ENCODE peak calls at places on chromosomes 4 and X, in four cellular contexts. B is upper lobe of left lung, M is IMR-90, A is transverse colon. K is an unnamed sample.
A peak's percentile ranks its signal among the peaks of the same experiment; 100 is the strongest.

GRCh38 chr4:978957-979701 is 5.8 kb upstream of the DGKQ start:
- DNase-seq in A (no peak), B (peak; percentile 58), M (peak; percentile 61), K (no peak)

GRCh38 chrX:50281253-50281652 is 76.7 kb downstream of the CCNB3 start:
- DNase-seq in M (no peak), A (no peak), B (no peak), K (no peak)

GRCh38 chr4:124431663-124432192 is 280.8 kb downstream of the ANKRD50 start:
- DNase-seq in A (no peak), B (no peak), M (peak; percentile 75), K (no peak)

GRCh38 chr4:57661707-57662106 is 551.5 kb upstream of the IGFBP7 start:
- DNase-seq in A (no peak), B (no peak), M (no peak), K (no peak)

GRCh38 chrX:78619829-78620228 is 39.3 kb downstream of the RTL3 start:
- DNase-seq in A (peak; percentile 41), B (no peak), M (no peak), K (no peak)

GRCh38 chr4:30717208-30718020 is 2.8 kb upstream of the PCDH7 start:
- DNase-seq in M (peak; percentile 70), B (peak; percentile 77), A (peak; percentile 17), K (peak; percentile 40)

GRCh38 chrX:24175276-24175675 is 25.7 kb downstream of the ZFX start:
- DNase-seq in M (no peak), B (no peak), A (no peak), K (no peak)

GRCh38 chr4:124189545-124189944 is 523.0 kb downstream of the ANKRD50 start:
- DNase-seq in M (peak; percentile 6), A (no peak), B (no peak), K (no peak)

GRCh38 chrX:95509474-95509873 is 1175.2 kb upstream of the DIAPH2 start:
- DNase-seq in B (no peak), M (no peak), A (no peak), K (no peak)

GRCh38 chrX:27680726-27681125 is 90.6 kb downstream of the DCAF8L2 start:
- DNase-seq in A (no peak), M (peak; percentile 56), B (no peak), K (no peak)

GRCh38 chr4:76726141-76726540 is 171.8 kb downstream of the SOWAHB start:
- DNase-seq in A (no peak), B (no peak), M (peak; percentile 58), K (no peak)

GRCh38 chr4:82744284-82744963 is 54.2 kb downstream of the SCD5 start:
- DNase-seq in B (no peak), A (no peak), M (no peak), K (no peak)

GRCh38 chrX:31713120-31713519 is 641.3 kb upstream of the FTHL17 start:
- DNase-seq in M (no peak), A (no peak), B (no peak), K (no peak)

GRCh38 chr4:184351560-184352451 is 122.5 kb downstream of the IRF2 start:
- DNase-seq in M (no peak), B (no peak), A (no peak), K (no peak)

GRCh38 chr4:120215350-120215749 is 148.7 kb upstream of the MAD2L1 start:
- DNase-seq in M (no peak), A (no peak), B (no peak), K (no peak)

GRCh38 chr4:22607382-22607781 is 85.4 kb upstream of the GBA3 start:
- DNase-seq in B (no peak), M (peak; percentile 31), A (peak; percentile 56), K (no peak)

GRCh38 chr4:153763404-153763803 is 3.6 kb upstream of the RNF175 start:
- DNase-seq in B (no peak), M (no peak), A (no peak), K (no peak)

GRCh38 chrX:33357606-33358005 is 146.3 kb upstream of the DMD start:
- DNase-seq in B (no peak), A (no peak), M (no peak), K (no peak)

GRCh38 chr4:83358410-83358809 is 23.8 kb upstream of the HPSE start:
- DNase-seq in B (no peak), A (no peak), M (peak; percentile 73), K (peak; percentile 63)

GRCh38 chr4:121072080-121072835 is at the start of gene NDNF:
- DNase-seq in M (peak; percentile 6), B (peak; percentile 92), A (peak; percentile 69), K (no peak)

GRCh38 chr4:76373919-76374552 is 46.9 kb downstream of the CCDC158 start:
- DNase-seq in M (no peak), B (no peak), A (no peak), K (no peak)

GRCh38 chr4:38762560-38762959 is 20.2 kb downstream of the TLR10 start:
- DNase-seq in B (no peak), M (no peak), A (no peak), K (no peak)

GRCh38 chrX:78092296-78092695 is 11.8 kb upstream of the PGK1 start:
- DNase-seq in A (no peak), B (no peak), M (peak; percentile 71), K (peak; percentile 59)

GRCh38 chrX:19889582-19890342 is 2.4 kb upstream of the SH3KBP1 start:
- DNase-seq in B (no peak), A (peak; percentile 17), M (peak; percentile 83), K (no peak)

GRCh38 chr4:3285558-3286334 is 7.1 kb upstream of the RGS12 start:
- DNase-seq in B (peak; percentile 74), M (peak; percentile 32), A (peak; percentile 59), K (no peak)

GRCh38 chr4:171650543-171650942 is 162.7 kb upstream of the GALNTL6 start:
- DNase-seq in B (no peak), A (no peak), M (no peak), K (peak; percentile 10)

GRCh38 chrX:137194164-137194563 is 160.4 kb upstream of the GPR101 start:
- DNase-seq in B (no peak), M (peak; percentile 21), A (no peak), K (peak; percentile 68)

GRCh38 chr4:42066402-42066801 is 76.1 kb downstream of the SLC30A9 start:
- DNase-seq in B (no peak), A (no peak), M (no peak), K (no peak)

GRCh38 chr4:43757147-43757546 is 691.5 kb downstream of the KCTD8 start:
- DNase-seq in B (no peak), M (no peak), A (no peak), K (no peak)

GRCh38 chr4:53459548-53459947 is 82.1 kb downstream of the FIP1L1 start:
- DNase-seq in A (no peak), M (peak; percentile 60), B (no peak), K (peak; percentile 13)

GRCh38 chrX:103780701-103781402 is 4.2 kb downstream of the PLP1 start:
- DNase-seq in B (no peak), A (no peak), M (no peak), K (no peak)

GRCh38 chrX:49292400-49293362 is 10.8 kb upstream of the GAGE10 start:
- DNase-seq in M (no peak), B (no peak), A (no peak), K (no peak)

GRCh38 chrX:49103637-49104036 is 19.9 kb downstream of the GPKOW start:
- DNase-seq in M (no peak), B (no peak), A (no peak), K (no peak)

GRCh38 chrX:99795495-99795894 is 614.6 kb downstream of the PCDH19 start:
- DNase-seq in M (no peak), A (no peak), B (no peak), K (no peak)
- H3K9me3 ChIP-seq in M (peaks cover 14% of the 10 kb centered on the region), A (no peaks in the 10 kb centered on the region), B (no peaks in the 10 kb centered on the region), K (no peaks in the 10 kb centered on the region)

DNA sequence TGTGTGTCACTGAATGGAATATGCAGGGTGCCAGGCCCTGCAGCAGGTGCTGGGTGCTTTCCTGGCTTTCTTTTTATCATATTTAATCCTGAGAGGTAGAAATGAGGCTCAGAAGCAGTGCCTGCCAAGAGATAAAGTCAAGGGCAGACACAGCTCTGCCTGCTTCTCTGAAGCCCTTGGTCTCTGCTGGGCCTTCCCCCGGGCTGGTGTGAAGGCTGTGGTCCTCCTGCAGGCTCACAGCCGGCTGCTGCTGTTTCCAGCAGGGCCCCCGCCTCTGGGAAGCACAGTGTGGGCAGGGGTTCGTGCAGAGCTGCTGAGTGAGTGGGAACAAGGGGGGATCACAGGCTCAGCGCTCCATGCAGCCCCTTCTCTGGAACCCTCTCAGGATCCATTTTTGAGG is 49.6 kb downstream of the TBC1D14 start:
- DNase-seq in M (no peak), A (no peak), B (peak; percentile 34), K (no peak)
- H3K4me1 ChIP-seq in M (peaks cover 16% of the 10 kb centered on the region), A (no peaks in the 10 kb centered on the region), B (peaks cover 26% of the 10 kb centered on the region), K (no peaks in the 10 kb centered on the region)

DNA sequence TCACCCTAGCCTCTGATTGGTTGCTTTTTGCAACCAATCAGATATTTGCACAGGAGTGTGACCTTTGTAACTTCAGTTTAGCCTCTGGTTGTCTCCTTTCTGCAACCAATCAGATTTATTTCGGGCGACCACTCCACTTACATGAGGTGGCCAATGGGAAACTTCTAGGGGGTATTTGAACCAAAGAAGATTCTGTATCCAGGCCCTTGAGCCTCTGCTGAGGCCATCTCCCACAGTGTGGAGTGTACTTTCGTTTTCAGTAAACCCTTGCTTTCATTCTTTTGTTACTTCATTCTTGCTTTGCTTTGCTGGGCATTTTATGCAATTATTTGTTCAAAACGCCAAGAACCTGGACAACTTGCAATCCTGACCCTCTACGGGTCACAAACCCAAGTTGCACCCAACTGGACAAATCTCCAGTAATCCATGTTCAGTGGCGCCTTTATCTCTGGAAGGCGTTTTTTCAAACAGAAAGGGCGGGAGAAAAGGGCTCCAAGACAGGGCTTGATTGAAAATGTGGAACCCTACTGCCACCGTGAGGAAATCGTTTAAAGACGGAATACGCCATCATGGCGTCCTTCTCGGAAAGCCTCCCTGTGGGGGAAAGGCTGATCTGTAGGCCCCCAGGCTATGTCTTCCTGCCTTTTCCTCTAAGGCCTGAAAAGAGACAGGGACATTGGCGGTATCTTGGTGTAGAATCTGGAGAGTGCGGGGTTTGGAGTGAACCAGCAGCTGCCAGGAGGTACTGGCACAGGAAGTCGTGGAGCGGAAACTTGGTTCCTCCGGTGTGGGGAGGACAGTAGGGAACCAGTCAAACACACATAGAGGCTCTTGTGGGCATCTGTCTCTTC is 184.6 kb downstream of the OR13H1 start:
- DNase-seq in B (no peak), M (peak; percentile 86), A (peak; percentile 85), K (no peak)
- H3K9me3 ChIP-seq in B (no peaks in the 10 kb centered on the region), M (peaks cover 4% of the 10 kb centered on the region), A (no peaks in the 10 kb centered on the region), K (peaks cover 8% of the 10 kb centered on the region)

DNA sequence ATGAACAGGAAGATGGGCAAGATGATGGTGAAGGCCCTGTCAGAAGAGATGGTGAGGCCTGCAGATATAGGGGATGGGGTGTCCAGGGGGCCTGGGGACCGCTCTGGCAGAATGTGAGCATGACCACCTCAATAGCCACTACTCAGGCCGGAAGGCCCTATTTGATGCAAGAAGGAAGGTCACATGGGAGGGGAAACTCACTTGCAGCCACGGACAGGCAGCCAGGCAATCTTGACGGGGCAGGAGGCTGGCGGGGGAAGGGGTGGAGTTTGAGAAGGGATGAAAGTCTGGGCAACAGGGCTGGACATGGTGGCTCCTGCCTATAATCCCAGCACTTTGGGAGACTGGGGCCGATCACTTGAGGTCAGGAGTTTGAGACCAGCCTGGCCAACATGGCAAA is 8.8 kb downstream of the SASH3 start:
- DNase-seq in M (no peak), A (no peak), B (no peak), K (no peak)
- H3K4me1 ChIP-seq in M (no peaks in the 10 kb centered on the region), A (no peaks in the 10 kb centered on the region), B (no peaks in the 10 kb centered on the region), K (no peaks in the 10 kb centered on the region)

DNA sequence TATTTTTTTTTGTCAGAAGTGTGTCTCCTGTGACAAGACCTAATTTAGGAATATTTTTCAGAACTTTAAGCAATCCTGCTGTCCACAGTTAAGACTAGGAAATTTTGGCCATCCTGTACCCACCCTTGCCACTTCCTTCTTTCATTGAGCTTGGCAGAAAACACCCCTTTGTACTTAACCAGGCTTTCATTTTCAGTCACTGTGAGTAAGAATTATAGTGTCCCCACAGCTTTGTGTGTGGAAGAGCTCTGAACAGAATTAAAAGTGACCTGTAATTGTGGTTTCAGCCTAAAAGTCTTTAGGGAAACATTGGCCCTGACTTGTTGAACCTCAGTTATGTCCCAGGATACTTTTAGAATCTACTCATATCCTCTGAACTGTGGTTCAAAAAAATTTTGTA is 153.7 kb upstream of the BMP3 start:
- DNase-seq in A (no peak), M (no peak), B (no peak), K (no peak)
- H3K9me3 ChIP-seq in A (no peaks in the 10 kb centered on the region), M (no peaks in the 10 kb centered on the region), B (no peaks in the 10 kb centered on the region), K (no peaks in the 10 kb centered on the region)

K was measured in HAP-1.